ENCODE peak calls at places on chromosomes 4 and X, in nine cellular contexts. T, M, F, W, G, Y, R, Z and E are unnamed samples.

GRCh38 chrX:66402165-66402564 is 236.7 kb downstream of the EDA2R start:
- DNase-seq in T (no peak), M (no peak), F (no peak), W (no peak), G (no peak), Y (no peak), R (no peak), Z (no peak), E (no peak)

GRCh38 chrX:103586314-103586646 is 965 bp downstream of the TCEAL4 start:
- DNase-seq in T (no peak), M (no peak), F (no peak), W (no peak), G (peak), Y (no peak), R (no peak), Z (no peak), E (no peak)

GRCh38 chrX:8284131-8284530 is 113.1 kb upstream of the VCX2 start:
- DNase-seq in T (no peak), M (no peak), F (no peak), W (no peak), G (no peak), Y (no peak), R (no peak), Z (no peak), E (no peak)

GRCh38 chr4:87502580-87503238 is 26.5 kb downstream of the SPARCL1 start:
- DNase-seq in T (no peak), M (peak), F (no peak), W (no peak), G (no peak), Y (no peak), R (no peak), Z (no peak), E (no peak)

GRCh38 chr4:10205223-10205622 is 88.6 kb upstream of the WDR1 start:
- DNase-seq in T (no peak), M (no peak), F (no peak), W (no peak), G (no peak), Y (no peak), R (no peak), Z (peak), E (peak)

GRCh38 chr4:38449506-38450174 is 214.4 kb upstream of the KLF3 start:
- DNase-seq in T (no peak), M (no peak), F (no peak), W (no peak), G (no peak), Y (no peak), R (peak), Z (peak), E (no peak)

GRCh38 chrX:115360220-115360781 is 70.8 kb downstream of the LUZP4 start:
- DNase-seq in T (no peak), M (no peak), F (no peak), W (no peak), G (no peak), Y (no peak), R (no peak), Z (no peak), E (no peak)

GRCh38 chr4:42541647-42542046 is 115.3 kb downstream of the ATP8A1 start:
- DNase-seq in T (no peak), M (no peak), F (no peak), W (no peak), G (no peak), Y (no peak), R (no peak), Z (no peak), E (no peak)

GRCh38 chrX:71993371-71993770 is 82.7 kb downstream of the NHSL2 start:
- DNase-seq in T (no peak), M (no peak), F (no peak), W (no peak), G (no peak), Y (no peak), R (no peak), Z (no peak), E (no peak)

GRCh38 chr4:11376571-11376970 is 52.1 kb downstream of the HS3ST1 start:
- DNase-seq in T (no peak), M (no peak), F (no peak), W (no peak), G (no peak), Y (no peak), R (no peak), Z (no peak), E (no peak)

GRCh38 chr4:126859314-126859713 is 773.4 kb upstream of the INTU start:
- DNase-seq in T (no peak), M (no peak), F (no peak), W (no peak), G (no peak), Y (no peak), R (no peak), Z (no peak), E (no peak)

GRCh38 chr4:19514276-19515070 is 737.2 kb upstream of the SLIT2 start:
- DNase-seq in T (no peak), M (no peak), F (no peak), W (no peak), G (no peak), Y (no peak), R (no peak), Z (no peak), E (no peak)

GRCh38 chrX:103356023-103356798 is at the start of gene TCEAL9:
- DNase-seq in T (no peak), M (peak), F (peak), W (peak), G (peak), Y (no peak), R (peak), Z (peak), E (no peak)

GRCh38 chr4:75963558-75963957 is 22.7 kb upstream of the NAAA start:
- DNase-seq in T (no peak), M (no peak), F (no peak), W (no peak), G (no peak), Y (no peak), R (no peak), Z (no peak), E (no peak)

GRCh38 chr4:168759959-168760527 is 250.0 kb downstream of the CBR4 start:
- DNase-seq in T (no peak), M (no peak), F (no peak), W (no peak), G (no peak), Y (no peak), R (no peak), Z (no peak), E (peak)

GRCh38 chrX:71181558-71181909 is 36.9 kb downstream of the NLGN3 start:
- DNase-seq in T (no peak), M (no peak), F (peak), W (no peak), G (peak), Y (no peak), R (no peak), Z (no peak), E (peak)

GRCh38 chrX:13551610-13552009 is 17.8 kb upstream of the EGFL6 start:
- DNase-seq in T (no peak), M (no peak), F (no peak), W (no peak), G (no peak), Y (no peak), R (no peak), Z (no peak), E (no peak)

GRCh38 chr4:54930226-54930625 is 195.2 kb downstream of the KDR start:
- DNase-seq in T (no peak), M (no peak), F (no peak), W (no peak), G (no peak), Y (no peak), R (no peak), Z (no peak), E (no peak)

GRCh38 chr4:154634058-154634457 is 21.6 kb upstream of the FGG start:
- DNase-seq in T (no peak), M (no peak), F (no peak), W (no peak), G (no peak), Y (no peak), R (no peak), Z (no peak), E (no peak)

GRCh38 chr4:176052744-176053143 is 12.9 kb upstream of the WDR17 start:
- DNase-seq in T (no peak), M (no peak), F (no peak), W (no peak), G (no peak), Y (peak), R (no peak), Z (no peak), E (no peak)

GRCh38 chr4:138392751-138393308 is 150.7 kb upstream of the SLC7A11 start:
- DNase-seq in T (no peak), M (no peak), F (no peak), W (no peak), G (no peak), Y (peak), R (no peak), Z (no peak), E (no peak)

GRCh38 chr4:138401330-138401729 is 159.2 kb upstream of the SLC7A11 start:
- DNase-seq in T (no peak), M (no peak), F (no peak), W (no peak), G (no peak), Y (no peak), R (no peak), Z (no peak), E (no peak)

GRCh38 chr4:138400528-138400927 is 158.4 kb upstream of the SLC7A11 start:
- DNase-seq in T (no peak), M (no peak), F (no peak), W (no peak), G (no peak), Y (no peak), R (no peak), Z (no peak), E (no peak)

GRCh38 chr4:138399041-138399440 is 156.9 kb upstream of the SLC7A11 start:
- DNase-seq in T (no peak), M (no peak), F (no peak), W (no peak), G (no peak), Y (no peak), R (no peak), Z (no peak), E (no peak)

GRCh38 chr4:138398297-138398696 is 156.1 kb upstream of the SLC7A11 start:
- DNase-seq in T (no peak), M (no peak), F (no peak), W (no peak), G (no peak), Y (no peak), R (peak), Z (peak), E (no peak)
- TF ChIP-seq REST in T (no peak), M (no peak), F (no peak), W (no peak), G (no peak), Y (no peak), R (no peak), Z (no peak), E (no peak)

DNA sequence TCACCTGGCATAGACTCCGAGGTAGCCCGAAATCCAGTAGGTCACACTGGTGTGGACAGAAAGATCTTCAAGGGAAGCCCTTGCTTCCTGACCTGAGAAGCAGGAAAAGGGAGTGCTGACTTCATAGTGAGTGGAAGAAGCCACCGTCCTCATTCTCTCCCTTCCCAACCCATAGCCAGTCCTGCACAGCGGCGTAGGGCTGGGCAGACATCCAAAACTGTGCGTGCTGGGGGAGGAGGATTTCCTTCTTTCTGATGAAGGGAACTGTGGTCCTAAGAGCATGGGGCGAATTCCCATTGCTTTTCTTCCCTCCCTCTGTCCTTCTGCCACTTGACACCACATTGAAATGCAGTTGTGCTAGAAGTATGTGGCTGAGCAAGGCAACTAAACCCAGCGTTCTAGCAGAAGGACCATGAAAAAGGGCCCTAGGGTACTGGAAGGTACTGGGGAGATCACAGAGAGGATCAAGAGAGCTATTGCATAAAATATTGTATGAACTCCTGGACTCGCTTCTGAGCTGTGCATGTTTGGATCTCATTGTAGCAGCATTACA is 66.9 kb downstream of the STOX2 start:
- DNase-seq in T (no peak), M (no peak), F (no peak), W (no peak), G (no peak), Y (no peak), R (no peak), Z (no peak), E (no peak)
- TF ChIP-seq REST in T (no peak), M (no peak), F (no peak), W (no peak), G (no peak), Y (no peak), R (no peak), Z (no peak), E (no peak)

GRCh38 chr4:84499065-84499982 is at the start of gene NKX6-1:
- DNase-seq in T (peak), M (peak), F (peak), W (peak), G (peak), Y (no peak), R (peak), Z (no peak), E (no peak)
- TF ChIP-seq REST in T (no peak), M (no peak), F (no peak), W (no peak), G (no peak), Y (no peak), R (no peak), Z (no peak), E (no peak)

GRCh38 chrX:119004920-119005524 is 30.6 kb downstream of the LONRF3 start:
- DNase-seq in T (peak), M (no peak), F (peak), W (peak), G (peak), Y (no peak), R (peak), Z (peak), E (no peak)
- TF ChIP-seq REST in T (no peak), M (no peak), F (no peak), W (no peak), G (no peak), Y (no peak), R (no peak), Z (no peak), E (no peak)

DNA sequence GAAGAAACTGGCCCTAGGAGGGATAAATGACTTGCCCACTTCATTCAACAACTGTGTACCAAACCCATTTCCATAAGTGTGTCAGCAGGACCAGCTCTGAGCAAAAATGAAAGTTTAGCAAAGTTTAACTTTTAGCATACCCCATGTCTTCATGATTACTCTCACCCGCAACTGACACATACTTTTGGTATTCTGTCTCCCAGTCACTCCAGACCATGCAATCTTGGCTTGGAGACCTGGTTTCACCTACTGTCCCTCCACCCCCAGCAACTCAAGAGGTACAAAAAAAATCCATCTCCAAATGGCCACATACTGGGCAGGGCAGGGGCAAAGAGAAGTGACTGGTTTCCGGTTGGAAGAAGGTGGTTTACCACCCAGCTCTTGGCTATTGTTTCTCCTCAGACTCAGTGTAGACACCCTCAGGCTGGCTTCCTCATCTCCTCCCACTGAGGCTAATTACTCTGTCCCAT is 79.8 kb downstream of the RLIM start:
- DNase-seq in T (no peak), M (no peak), F (no peak), W (no peak), G (no peak), Y (peak), R (no peak), Z (no peak), E (no peak)
- TF ChIP-seq REST in T (no peak), M (no peak), F (no peak), W (no peak), G (no peak), Y (no peak), R (no peak), Z (no peak), E (no peak)

GRCh38 chrX:130539721-130540321 is 138.0 kb downstream of the RBMX2 start:
- DNase-seq in T (peak), M (peak), F (peak), W (peak), G (peak), Y (no peak), R (peak), Z (peak), E (peak)
- TF ChIP-seq REST in T (no peak), M (no peak), F (no peak), W (no peak), G (no peak), Y (no peak), R (no peak), Z (no peak), E (no peak)

GRCh38 chrX:40245411-40246140 is 147.8 kb upstream of the BCOR start:
- DNase-seq in T (no peak), M (no peak), F (no peak), W (no peak), G (no peak), Y (no peak), R (no peak), Z (no peak), E (no peak)

GRCh38 chrX:40244116-40244515 is 146.4 kb upstream of the BCOR start:
- DNase-seq in T (no peak), M (no peak), F (no peak), W (no peak), G (no peak), Y (no peak), R (no peak), Z (no peak), E (no peak)

GRCh38 chrX:40247382-40247781 is 149.6 kb upstream of the BCOR start:
- DNase-seq in T (no peak), M (no peak), F (no peak), W (no peak), G (no peak), Y (no peak), R (no peak), Z (no peak), E (no peak)

GRCh38 chrX:40243699-40244098 is 145.9 kb upstream of the BCOR start:
- DNase-seq in T (no peak), M (no peak), F (no peak), W (no peak), G (peak), Y (no peak), R (no peak), Z (no peak), E (no peak)

GRCh38 chrX:40244980-40245379 is 147.2 kb upstream of the BCOR start:
- DNase-seq in T (no peak), M (no peak), F (no peak), W (no peak), G (peak), Y (no peak), R (no peak), Z (no peak), E (no peak)
- TF ChIP-seq REST in T (no peak), M (no peak), F (no peak), W (no peak), G (no peak), Y (no peak), R (no peak), Z (no peak), E (no peak)